ENCODE peak calls at places on chromosome 6, in four cellular contexts. W, R, K and U are unnamed samples.

GRCh38 chr6:136235233-136235564 is 14.9 kb downstream of the MTFR2 start:
- DNase-seq in W (no peak), R (peak), K (no peak), U (no peak)

GRCh38 chr6:16403831-16404230 is 165.4 kb downstream of the GMPR start:
- DNase-seq in W (no peak), R (peak), K (no peak), U (no peak)

GRCh38 chr6:134198093-134198492 is 119.8 kb downstream of the SGK1 start:
- DNase-seq in W (no peak), R (no peak), K (no peak), U (no peak)

GRCh38 chr6:75467284-75467683 is 26.3 kb downstream of the FILIP1 start:
- DNase-seq in W (no peak), R (no peak), K (no peak), U (no peak)

GRCh38 chr6:10381133-10381829 is 33.6 kb downstream of the TFAP2A start:
- DNase-seq in W (no peak), R (no peak), K (peak), U (peak)

GRCh38 chr6:55794136-55794812 is 81.1 kb downstream of the BMP5 start:
- DNase-seq in W (no peak), R (peak), K (no peak), U (no peak)

GRCh38 chr6:108132863-108133262 is 33.0 kb upstream of the NR2E1 start:
- DNase-seq in W (no peak), R (no peak), K (no peak), U (no peak)

GRCh38 chr6:74606488-74607135 is 599.2 kb downstream of the COL12A1 start:
- DNase-seq in W (no peak), R (peak), K (no peak), U (peak)

GRCh38 chr6:39224058-39224457 is 5.2 kb downstream of the KCNK5 start:
- DNase-seq in W (no peak), R (no peak), K (no peak), U (no peak)

GRCh38 chr6:151118453-151119123 is 121.2 kb upstream of the AKAP12 start:
- DNase-seq in W (no peak), R (no peak), K (no peak), U (no peak)

GRCh38 chr6:18161437-18161836 is 6.2 kb downstream of the KDM1B start:
- DNase-seq in W (no peak), R (no peak), K (no peak), U (no peak)

GRCh38 chr6:30101423-30101938 is 11.4 kb downstream of the TRIM31 start:
- DNase-seq in W (no peak), R (no peak), K (no peak), U (no peak)

GRCh38 chr6:7008451-7008988 is 99.2 kb upstream of the RREB1 start:
- DNase-seq in W (peak), R (no peak), K (no peak), U (peak)

GRCh38 chr6:79947191-79948173 is at the start of gene ELOVL4:
- DNase-seq in W (peak), R (peak), K (peak), U (peak)

GRCh38 chr6:77092971-77093370 is 370.3 kb downstream of the HTR1B start:
- DNase-seq in W (no peak), R (peak), K (no peak), U (no peak)

GRCh38 chr6:139943391-139943790 is 568.9 kb upstream of the CITED2 start:
- DNase-seq in W (no peak), R (peak), K (no peak), U (no peak)

GRCh38 chr6:165766026-165766425 is 103.0 kb upstream of the PDE10A start:
- DNase-seq in W (no peak), R (no peak), K (no peak), U (no peak)

GRCh38 chr6:23851551-23851950 is 274.5 kb upstream of the NRSN1 start:
- DNase-seq in W (no peak), R (no peak), K (no peak), U (no peak)

GRCh38 chr6:24864345-24864744 is 65.6 kb upstream of the ARMH2 start:
- DNase-seq in W (no peak), R (peak), K (no peak), U (no peak)

GRCh38 chr6:89649682-89650081 is 11.1 kb upstream of the LYRM2 start:
- DNase-seq in W (no peak), R (no peak), K (no peak), U (no peak)

GRCh38 chr6:166335378-166336366 is 6.7 kb downstream of the SFT2D1 start:
- DNase-seq in W (no peak), R (no peak), K (no peak), U (no peak)

GRCh38 chr6:3385660-3386151 is 71.1 kb downstream of the SLC22A23 start:
- DNase-seq in W (no peak), R (no peak), K (no peak), U (peak)

GRCh38 chr6:166026586-166027126 is 141.0 kb downstream of the TBXT start:
- DNase-seq in W (no peak), R (no peak), K (no peak), U (no peak)

GRCh38 chr6:82385102-82385501 is 21.5 kb downstream of the TPBG start:
- DNase-seq in W (no peak), R (no peak), K (no peak), U (peak)

GRCh38 chr6:82381278-82381677 is 17.7 kb downstream of the TPBG start:
- DNase-seq in W (no peak), R (no peak), K (no peak), U (no peak)

GRCh38 chr6:82385961-82386360 is 22.3 kb downstream of the TPBG start:
- DNase-seq in W (no peak), R (no peak), K (no peak), U (no peak)

GRCh38 chr6:82380566-82381185 is 17.1 kb downstream of the TPBG start:
- DNase-seq in W (no peak), R (no peak), K (no peak), U (no peak)

DNA sequence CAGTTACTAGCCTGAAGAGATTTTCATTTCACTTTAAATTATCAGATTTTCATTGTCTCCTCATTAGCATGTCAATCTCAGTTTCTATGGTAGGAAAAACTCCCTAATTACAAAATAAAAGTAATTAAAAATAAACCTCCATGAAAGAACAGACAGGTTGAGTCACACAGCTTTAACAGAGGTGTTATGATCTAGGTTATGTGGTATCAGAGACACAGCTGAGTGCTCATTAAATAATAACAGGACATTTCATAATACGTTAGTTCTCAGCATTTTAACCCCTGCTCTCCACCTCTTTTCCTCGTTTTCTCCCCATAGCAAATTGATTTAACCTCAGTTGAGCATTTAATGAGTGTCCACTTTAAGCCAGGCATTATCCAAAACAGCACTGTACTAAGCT is 21.9 kb downstream of the TPBG start:
- DNase-seq in W (no peak), R (no peak), K (no peak), U (no peak)
- H3K56ac ChIP-seq in W (no peak), R (no peak), K (no peak), U (no peak)

GRCh38 chr6:169811072-169811471 is 59.6 kb downstream of the ERMARD start:
- DNase-seq in W (no peak), R (no peak), K (peak), U (no peak)

GRCh38 chr6:169813969-169814368 is 62.5 kb downstream of the ERMARD start:
- DNase-seq in W (no peak), R (no peak), K (no peak), U (no peak)

GRCh38 chr6:169811521-169812256 is 60.3 kb downstream of the ERMARD start:
- DNase-seq in W (no peak), R (no peak), K (peak), U (no peak)

GRCh38 chr6:169810066-169810989 is 58.9 kb downstream of the ERMARD start:
- DNase-seq in W (no peak), R (no peak), K (peak), U (peak)

DNA sequence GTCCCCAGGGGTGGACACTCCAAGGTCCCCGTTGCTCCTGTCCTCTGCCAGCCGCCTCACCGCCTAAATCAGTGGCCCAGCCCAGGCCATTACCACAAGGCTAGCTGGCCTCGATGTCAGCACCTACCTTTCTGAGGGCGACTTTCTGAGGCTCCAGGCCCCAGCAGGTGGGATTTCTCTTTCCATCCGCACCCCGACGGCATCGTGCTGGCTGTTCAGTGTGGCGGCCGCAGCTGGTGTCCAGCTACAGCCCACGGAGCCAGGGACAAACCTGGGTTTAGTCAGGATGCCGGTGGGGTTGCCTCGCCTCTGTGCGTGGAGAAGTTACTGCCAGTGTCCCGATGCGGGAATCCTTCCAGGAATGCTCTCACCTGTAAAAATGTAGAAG is 60.8 kb downstream of the ERMARD start:
- DNase-seq in W (no peak), R (no peak), K (no peak), U (no peak)
- H3K18ac ChIP-seq in W (no peak), R (no peak), K (no peak), U (no peak)

GRCh38 chr6:14277405-14277930 is 159.9 kb downstream of the CD83 start:
- DNase-seq in W (no peak), R (no peak), K (peak), U (no peak)
- H3K9ac ChIP-seq in W (no peak), R (no peak), K (no peak), U (no peak)

DNA sequence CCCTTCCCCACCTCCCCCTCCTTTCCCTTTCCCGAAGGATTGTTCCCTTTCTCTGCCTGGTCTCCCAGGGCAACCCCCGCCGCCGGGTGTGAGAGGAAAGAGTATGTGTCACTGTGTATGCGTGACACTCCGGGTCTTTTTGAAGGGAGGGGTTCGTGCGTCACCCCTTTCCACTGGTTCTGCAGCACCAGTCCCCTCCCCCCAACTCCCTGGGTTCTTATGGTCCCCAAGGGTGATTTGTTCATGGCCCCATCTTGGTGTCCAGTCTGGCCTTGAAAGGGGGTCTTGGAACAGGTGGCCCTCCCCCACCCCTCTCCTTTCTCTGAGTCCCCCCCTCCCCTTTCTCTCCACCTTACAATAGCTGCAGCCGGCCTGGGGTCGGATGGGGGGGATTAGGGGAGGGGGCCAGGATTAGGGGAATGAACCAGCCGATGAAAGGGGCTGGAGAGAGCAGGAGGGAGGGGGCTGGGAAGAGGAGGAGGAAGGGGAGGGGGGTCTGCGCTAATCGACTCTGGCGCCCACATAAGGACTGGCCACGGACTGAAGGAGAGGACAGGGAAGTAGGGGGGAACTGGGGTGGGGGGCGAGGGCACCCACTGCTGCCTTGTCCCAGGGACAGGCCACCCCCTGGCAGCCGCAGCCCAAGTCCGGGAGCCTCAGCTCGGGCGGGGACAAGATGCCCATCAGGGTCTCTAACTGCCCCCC is 1.3 kb upstream of the RING1 start:
- DNase-seq in W (no peak), R (peak), K (no peak), U (peak)
- H3K56ac ChIP-seq in W (no peak), R (no peak), K (no peak), U (peak)

GRCh38 chr6:83031689-83032088 is 34.0 kb downstream of the UBE3D start:
- DNase-seq in W (no peak), R (no peak), K (no peak), U (peak)
- H3K18ac ChIP-seq in W (no peak), R (no peak), K (no peak), U (no peak)

GRCh38 chr6:37244430-37245310 is 12.9 kb upstream of the TBC1D22B start:
- DNase-seq in W (no peak), R (peak), K (no peak), U (no peak)
- H3K9ac ChIP-seq in W (no peak), R (peak), K (no peak), U (no peak)

GRCh38 chr6:118772886-118773285 is 121.1 kb upstream of the ASF1A start:
- DNase-seq in W (no peak), R (no peak), K (no peak), U (peak)

GRCh38 chr6:118774596-118774995 is 119.4 kb upstream of the ASF1A start:
- DNase-seq in W (no peak), R (no peak), K (no peak), U (no peak)

GRCh38 chr6:118776607-118777549 is 117.1 kb upstream of the ASF1A start:
- DNase-seq in W (no peak), R (peak), K (peak), U (peak)

GRCh38 chr6:118771253-118771652 is 119.9 kb upstream of the CEP85L start:
- DNase-seq in W (no peak), R (no peak), K (no peak), U (no peak)

DNA sequence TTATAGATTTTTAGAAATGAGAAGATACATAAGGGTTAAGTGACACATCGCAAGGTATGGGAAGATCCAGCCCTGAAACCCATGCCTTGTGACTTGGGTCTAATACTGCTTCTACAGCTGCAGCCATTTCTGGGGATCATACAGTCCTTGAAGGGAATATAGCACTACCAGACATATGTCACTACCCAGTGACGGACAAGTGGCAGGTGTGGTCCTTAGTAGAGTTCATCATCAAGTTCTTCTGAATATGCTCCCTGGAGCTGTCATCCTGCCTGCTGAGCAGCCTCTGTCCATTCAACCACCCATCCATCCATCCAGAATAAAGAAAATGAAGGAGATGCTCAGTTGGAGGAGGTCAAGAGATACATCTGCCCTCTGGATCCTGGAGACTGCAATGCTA is 118.6 kb upstream of the ASF1A start:
- DNase-seq in W (no peak), R (no peak), K (no peak), U (no peak)
- H3K56ac ChIP-seq in W (no peak), R (no peak), K (no peak), U (no peak)

DNA sequence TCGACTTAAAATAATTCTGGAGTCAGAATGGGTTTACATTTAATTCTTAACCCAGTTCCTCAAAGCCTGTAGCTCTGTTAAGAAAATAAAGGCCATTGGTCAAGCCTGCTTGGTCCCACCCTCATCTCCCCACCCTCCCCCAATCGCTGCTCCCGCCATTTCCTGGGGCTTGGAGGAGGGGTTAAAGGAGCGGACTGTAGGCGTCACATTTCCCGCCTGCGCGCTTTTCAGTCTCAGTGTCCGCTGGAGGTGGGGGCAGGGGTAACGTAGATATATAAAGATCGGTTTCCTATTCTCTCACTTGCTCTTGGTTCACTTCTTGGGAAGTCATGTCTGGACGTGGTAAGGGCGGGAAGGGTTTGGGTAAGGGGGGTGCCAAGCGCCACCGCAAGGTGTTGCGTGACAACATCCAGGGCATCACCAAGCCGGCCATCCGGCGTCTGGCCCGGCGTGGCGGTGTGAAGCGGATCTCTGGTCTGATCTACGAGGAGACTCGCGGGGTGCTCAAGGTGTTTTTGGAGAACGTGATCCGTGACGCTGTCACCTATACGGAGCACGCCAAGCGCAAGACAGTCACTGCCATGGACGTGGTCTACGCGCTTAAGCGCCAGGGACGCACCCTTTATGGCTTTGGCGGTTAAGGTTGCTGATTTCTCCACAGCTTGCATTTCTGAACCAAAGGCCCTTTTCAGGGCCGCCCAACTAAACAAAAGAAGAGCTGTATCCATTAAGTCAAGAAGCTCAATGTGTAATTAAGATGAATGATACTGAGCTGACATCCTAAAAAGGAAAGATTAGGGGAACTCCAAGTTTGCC is 59.0 kb downstream of the TRIM38 start:
- DNase-seq in W (no peak), R (peak), K (peak), U (peak)
- H3K18ac ChIP-seq in W (peak), R (peak), K (peak), U (peak)